ENCODE peak calls at places on chromosome 10, in eight cellular contexts. J, L, Z, Q, K, A, B and H are unnamed samples.

GRCh38 chr10:72308320-72308987 is 34.7 kb downstream of the DDIT4 start:
- DNase-seq in A (peak), Q (peak), Z (peak), B (peak), L (no peak), J (peak), K (no peak), H (no peak)

GRCh38 chr10:49141541-49142332 is 7.9 kb upstream of the FAM170B start:
- DNase-seq in K (no peak), J (no peak), L (no peak), A (no peak), B (no peak), Z (no peak), Q (no peak), H (no peak)

GRCh38 chr10:34514290-34514689 is 300.8 kb downstream of the PARD3 start:
- DNase-seq in L (no peak), B (no peak), K (no peak), A (no peak), Z (no peak), Q (no peak), J (no peak), H (no peak)

GRCh38 chr10:59864141-59864962 is 42.0 kb downstream of the CCDC6 start:
- DNase-seq in Z (no peak), A (no peak), B (no peak), K (no peak), L (no peak), J (no peak), Q (no peak), H (no peak)

GRCh38 chr10:125982256-125982948 is 86.0 kb downstream of the FANK1 start:
- DNase-seq in K (no peak), J (peak), Z (peak), B (peak), Q (peak), A (no peak), L (no peak), H (no peak)

GRCh38 chr10:49299816-49300139 is 808 bp downstream of the C10orf71 start:
- DNase-seq in B (no peak), K (no peak), A (no peak), Z (no peak), Q (peak), J (no peak), L (no peak), H (no peak)

GRCh38 chr10:6311700-6312330 is 109.1 kb downstream of the PFKFB3 start:
- DNase-seq in Z (no peak), L (no peak), B (no peak), Q (no peak), A (no peak), J (no peak), K (no peak), H (no peak)

GRCh38 chr10:117609095-117609821 is 66.7 kb downstream of the EMX2 start:
- DNase-seq in B (peak), A (peak), K (no peak), Q (no peak), Z (peak), L (no peak), J (peak), H (no peak)

GRCh38 chr10:35453855-35454532 is 117.7 kb downstream of the CCNY start:
- DNase-seq in A (no peak), J (no peak), L (peak), K (no peak), Q (no peak), Z (no peak), B (no peak), H (no peak)

GRCh38 chr10:118041316-118041715 is 5.4 kb downstream of the RAB11FIP2 start:
- DNase-seq in Q (no peak), B (no peak), K (no peak), L (no peak), Z (no peak), A (no peak), J (no peak), H (no peak)

GRCh38 chr10:127118024-127118423 is 78.4 kb downstream of the INSYN2A start:
- DNase-seq in J (no peak), B (no peak), Z (no peak), Q (no peak), A (no peak), K (no peak), L (no peak), H (no peak)

GRCh38 chr10:64014281-64014680 is 493.1 kb downstream of the REEP3 start:
- DNase-seq in Z (no peak), K (no peak), L (no peak), Q (no peak), B (no peak), A (no peak), J (no peak), H (no peak)

GRCh38 chr10:73414230-73414981 is 548 bp upstream of the ANXA7 start:
- DNase-seq in Q (no peak), B (no peak), L (no peak), Z (no peak), A (no peak), J (no peak), K (no peak), H (no peak)

GRCh38 chr10:44385423-44385725 is 477 bp upstream of the CXCL12 start:
- DNase-seq in L (no peak), Q (no peak), K (no peak), B (no peak), J (no peak), Z (no peak), A (no peak), H (peak)

GRCh38 chr10:5496261-5497250 is 2.8 kb downstream of the CALML5 start:
- DNase-seq in B (no peak), A (no peak), L (no peak), K (peak), J (no peak), Z (no peak), Q (peak), H (no peak)

GRCh38 chr10:79979310-79979972 is 30.5 kb upstream of the SFTPD start:
- DNase-seq in L (no peak), B (no peak), Q (no peak), Z (no peak), J (no peak), A (peak), K (no peak), H (no peak)

GRCh38 chr10:36280396-36280795 is 638.3 kb upstream of the FZD8 start:
- DNase-seq in J (no peak), B (no peak), K (no peak), A (no peak), Q (no peak), L (no peak), Z (no peak), H (no peak)

GRCh38 chr10:35925511-35925910 is 283.4 kb upstream of the FZD8 start:
- DNase-seq in Z (no peak), K (no peak), B (no peak), Q (no peak), L (no peak), A (no peak), J (no peak), H (no peak)

GRCh38 chr10:119375574-119376265 is 166.8 kb downstream of the RGS10 start:
- DNase-seq in K (no peak), J (no peak), B (peak), L (no peak), Q (peak), Z (no peak), A (no peak), H (no peak)

GRCh38 chr10:103186128-103186527 is 6.9 kb downstream of the NT5C2 start:
- DNase-seq in Q (no peak), Z (no peak), J (no peak), A (no peak), L (no peak), B (no peak), K (no peak), H (no peak)

GRCh38 chr10:86752311-86752710 is 4.1 kb upstream of the BMPR1A start:
- DNase-seq in J (no peak), K (no peak), Z (no peak), Q (peak), B (no peak), L (no peak), A (no peak), H (no peak)

GRCh38 chr10:35387768-35388167 is 51.5 kb downstream of the CCNY start:
- DNase-seq in B (no peak), A (peak), Z (peak), K (no peak), J (no peak), Q (no peak), L (no peak), H (no peak)

GRCh38 chr10:98636921-98637329 is 190.2 kb upstream of the HPS1 start:
- DNase-seq in A (no peak), J (no peak), K (no peak), L (no peak), B (no peak), Q (no peak), Z (no peak), H (no peak)

GRCh38 chr10:13238271-13239077 is 4.3 kb upstream of the UCMA start:
- DNase-seq in Q (peak), L (no peak), J (no peak), K (no peak), Z (no peak), B (no peak), A (no peak), H (no peak)

GRCh38 chr10:88565072-88565471 is 18.0 kb downstream of the RNLS start:
- DNase-seq in B (no peak), J (no peak), K (no peak), Q (no peak), Z (peak), A (no peak), L (no peak), H (no peak)

GRCh38 chr10:25048463-25048862 is 32.1 kb downstream of the THNSL1 start:
- DNase-seq in Z (no peak), B (no peak), L (no peak), K (no peak), A (no peak), J (no peak), Q (peak), H (no peak)

GRCh38 chr10:52818019-52818418 is 45.4 kb upstream of the MBL2 start:
- DNase-seq in L (no peak), Z (peak), B (no peak), K (no peak), A (no peak), J (no peak), Q (no peak), H (no peak)

GRCh38 chr10:75038335-75038734 is 73.1 kb upstream of the SAMD8 start:
- DNase-seq in J (peak), Z (no peak), K (no peak), B (peak), Q (no peak), A (no peak), L (no peak), H (no peak)

GRCh38 chr10:90885176-90885575 is 13.4 kb downstream of the RPP30 start:
- DNase-seq in J (no peak), Q (no peak), K (no peak), L (no peak), Z (no peak), B (no peak), A (no peak), H (no peak)

GRCh38 chr10:129891806-129892205 is 72.3 kb downstream of the EBF3 start:
- DNase-seq in L (no peak), Q (peak), B (no peak), K (no peak), A (no peak), J (no peak), Z (no peak), H (no peak)

GRCh38 chr10:30158325-30158960 is 99.1 kb upstream of the JCAD start:
- DNase-seq in A (no peak), K (no peak), Z (no peak), B (no peak), Q (no peak), J (no peak), L (no peak), H (no peak)

GRCh38 chr10:23535381-23535780 is 96.5 kb downstream of the OTUD1 start:
- DNase-seq in A (no peak), L (no peak), K (no peak), Q (no peak), J (no peak), B (no peak), Z (no peak), H (no peak)

GRCh38 chr10:132582795-132583194 is 45.2 kb downstream of the INPP5A start:
- DNase-seq in K (no peak), L (no peak), Z (no peak), Q (peak), A (no peak), J (no peak), B (no peak), H (no peak)

GRCh38 chr10:47396311-47396717 is 12.2 kb upstream of the ZNF488 start:
- DNase-seq in A (no peak), J (no peak), Z (no peak), K (no peak), B (no peak), L (no peak), Q (no peak), H (no peak)
- H3K27ac ChIP-seq in A (no peak), J (no peak), Z (peak), K (no peak), B (no peak), L (no peak), Q (no peak), H (peak)

GRCh38 chr10:17787087-17787942 is 21.8 kb upstream of the MRC1 start:
- DNase-seq in Z (peak), J (no peak), L (no peak), K (no peak), A (peak), Q (no peak), B (no peak), H (no peak)
- TF ChIP-seq CTCF in Z (no peak), J (no peak), L (no peak), K (no peak), A (no peak), Q (no peak), B (no peak), H (no peak)

GRCh38 chr10:110567201-110568054 is at the start of gene SMC3:
- DNase-seq in J (peak), L (peak), Z (peak), K (peak), A (peak), B (peak), Q (peak), H (peak)
- TF ChIP-seq POLR2A in J (peak), L (no peak), Z (peak), K (no peak), A (peak), B (peak), Q (peak), H (peak)

GRCh38 chr10:100194711-100195110 is 8.9 kb upstream of the ERLIN1 start:
- DNase-seq in Z (no peak), J (no peak), Q (no peak), L (no peak), B (no peak), A (no peak), K (no peak), H (no peak)

GRCh38 chr10:100186813-100187212 is 984 bp upstream of the ERLIN1 start:
- DNase-seq in Q (peak), B (peak), K (no peak), J (no peak), A (peak), L (no peak), Z (peak), H (peak)

GRCh38 chr10:100192350-100192749 is 6.5 kb upstream of the ERLIN1 start:
- DNase-seq in L (no peak), A (peak), Z (no peak), J (no peak), Q (no peak), B (no peak), K (no peak), H (no peak)
- H3K27ac ChIP-seq in L (no peak), A (no peak), Z (no peak), J (no peak), Q (no peak), B (no peak), K (no peak), H (no peak)

GRCh38 chr10:8473205-8473604 is 418.7 kb downstream of the GATA3 start:
- DNase-seq in J (no peak), Q (no peak), B (no peak), L (no peak), Z (peak), K (no peak), A (no peak), H (no peak)
- TF ChIP-seq CTCF in J (no peak), Q (peak), B (no peak), L (peak), Z (no peak), K (no peak), A (no peak), H (no peak)

GRCh38 chr10:123140983-123141390 is 5.2 kb downstream of the HMX3 start:
- DNase-seq in K (no peak), L (no peak), Z (no peak), B (no peak), Q (no peak), A (no peak), J (no peak), H (no peak)
- TF ChIP-seq POLR2A in K (no peak), L (no peak), Z (no peak), B (no peak), Q (no peak), A (no peak), J (no peak), H (no peak)

GRCh38 chr10:68598978-68599753 is 39.0 kb downstream of the TET1 start:
- DNase-seq in K (peak), Q (no peak), L (no peak), A (no peak), Z (no peak), B (peak), J (peak), H (no peak)
- H3K27ac ChIP-seq in K (peak), Q (peak), L (peak), A (peak), Z (peak), B (peak), J (peak), H (peak)